ENCODE peak calls at places on chromosomes 16 and 17, in four cellular contexts. I is mammary epithelial cell, R is thoracic aorta, B is AG09319. D is an unnamed sample.

GRCh38 chr17:4142107-4142900 is 526 bp downstream of the ZZEF1 start:
- DNase-seq in I (no peak), B (no peak), R (no peak), D (peak)

GRCh38 chr17:44919885-44920564 is 4.7 kb upstream of the GFAP start:
- DNase-seq in B (peak), I (peak), R (peak), D (peak)

GRCh38 chr17:65609749-65610148 is 48.3 kb upstream of the AXIN2 start:
- DNase-seq in I (no peak), R (no peak), B (no peak), D (peak)

GRCh38 chr17:22703786-22704441 is 1011.6 kb downstream of the KCNJ18 start:
- DNase-seq in R (no peak), B (no peak), I (no peak), D (no peak)

GRCh38 chr16:83530293-83530692 is 277.5 kb upstream of the HSBP1 start:
- DNase-seq in B (peak), I (no peak), R (no peak), D (no peak)

GRCh38 chr16:81457326-81458133 is 12.9 kb downstream of the CMIP start:
- DNase-seq in B (peak), I (peak), R (no peak), D (peak)

GRCh38 chr17:52157161-52157560 is 1.4 kb downstream of the CA10 start:
- DNase-seq in I (no peak), B (no peak), R (no peak), D (no peak)

GRCh38 chr16:49856741-49857330 is 924 bp upstream of the ZNF423 start:
- DNase-seq in B (peak), R (no peak), I (peak), D (peak)

GRCh38 chr17:20155258-20156195 is 146.4 kb downstream of the SPECC1 start:
- DNase-seq in R (peak), I (peak), B (peak), D (peak)

GRCh38 chr16:8963010-8963824 is 489 bp downstream of the USP7 start:
- DNase-seq in R (no peak), I (no peak), B (no peak), D (no peak)

GRCh38 chr17:50686494-50687199 is 21.1 kb downstream of the ANKRD40 start:
- DNase-seq in I (no peak), B (peak), R (peak), D (peak)

GRCh38 chr17:41797377-41797776 is 10.9 kb upstream of the JUP start:
- DNase-seq in B (no peak), R (no peak), I (no peak), D (no peak)

GRCh38 chr17:41792835-41793748 is 6.6 kb upstream of the JUP start:
- DNase-seq in B (no peak), R (no peak), I (peak), D (peak)

GRCh38 chr17:41796066-41796895 is 9.8 kb upstream of the JUP start:
- DNase-seq in B (no peak), I (peak), R (no peak), D (peak)

GRCh38 chr17:41794603-41794975 is 8.1 kb upstream of the JUP start:
- DNase-seq in B (no peak), R (no peak), I (no peak), D (no peak)

GRCh38 chr17:41793749-41794602 is 7.5 kb upstream of the JUP start:
- DNase-seq in I (no peak), B (no peak), R (no peak), D (peak)
- TF ChIP-seq CTCF in I (peak), B (no peak), R (no peak), D (no peak)

GRCh38 chr16:51876934-51877333 is 670.0 kb downstream of the TOX3 start:
- DNase-seq in R (no peak), B (no peak), I (no peak), D (peak)

GRCh38 chr16:51877686-51878085 is 669.3 kb downstream of the TOX3 start:
- DNase-seq in I (no peak), R (no peak), B (no peak), D (peak)

GRCh38 chr16:51875834-51876725 is 670.9 kb downstream of the TOX3 start:
- DNase-seq in B (no peak), R (no peak), I (no peak), D (peak)

GRCh38 chr16:51870460-51870859 is 676.5 kb downstream of the TOX3 start:
- DNase-seq in I (no peak), R (no peak), B (no peak), D (no peak)

GRCh38 chr16:51872536-51872935 is 674.4 kb downstream of the TOX3 start:
- DNase-seq in R (no peak), B (no peak), I (no peak), D (no peak)
- TF ChIP-seq CTCF in R (no peak), B (no peak), I (no peak), D (no peak)

GRCh38 chr16:47866431-47866830 is 289.4 kb downstream of the ABCC12 start:
- DNase-seq in B (no peak), I (peak), R (no peak), D (no peak)

GRCh38 chr16:47873434-47873833 is 282.4 kb downstream of the ABCC12 start:
- DNase-seq in I (no peak), R (no peak), B (no peak), D (no peak)

GRCh38 chr16:47877166-47877565 is 278.6 kb downstream of the ABCC12 start:
- DNase-seq in R (no peak), B (no peak), I (peak), D (no peak)

GRCh38 chr16:47876494-47876893 is 279.3 kb downstream of the ABCC12 start:
- DNase-seq in B (no peak), R (no peak), I (no peak), D (no peak)

GRCh38 chr16:47872228-47872627 is 283.6 kb downstream of the ABCC12 start:
- DNase-seq in B (no peak), I (no peak), R (no peak), D (no peak)
- TF ChIP-seq CTCF in B (no peak), I (no peak), R (no peak), D (no peak)

DNA sequence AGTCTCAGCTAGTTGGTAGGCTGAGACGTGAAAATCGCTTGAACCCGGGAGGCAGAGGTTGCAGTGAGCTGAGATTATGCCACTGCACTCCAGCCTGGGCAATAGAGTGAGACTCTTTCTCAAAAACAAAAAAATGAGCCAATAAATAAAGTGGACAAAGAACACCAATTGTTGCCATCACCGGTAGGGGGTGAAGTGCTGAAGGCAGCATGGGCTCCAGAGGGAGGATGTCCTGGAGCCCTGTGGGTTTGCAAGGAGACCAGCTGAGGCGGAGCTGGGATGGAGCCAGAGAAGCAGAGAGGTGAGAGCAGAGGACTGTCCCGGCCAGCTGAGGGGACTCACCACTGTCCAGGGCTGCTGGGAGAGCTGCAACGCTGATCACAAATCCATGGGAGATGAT is 13.8 kb downstream of the CHST6 start:
- DNase-seq in B (no peak), R (no peak), I (no peak), D (no peak)
- TF ChIP-seq CTCF in B (no peak), R (no peak), I (no peak), D (no peak)

GRCh38 chr17:73956595-73957465 is 246.6 kb upstream of the RPL38 start:
- DNase-seq in R (no peak), I (peak), B (no peak), D (peak)
- TF ChIP-seq CTCF in R (peak), I (peak), B (peak), D (peak)